ENCODE peak calls at places on chromosomes 7 and 10, in eight cellular contexts. One of them, this sample, is unnamed. For H3K36me3, the result is how much of the 10 kb centered on the place peaks cover.

GRCh38 chr7:121689749-121690148 is 183.2 kb upstream of the PTPRZ1 start:
- DNase-seq in pancreas: no peak
- DNase-seq in A673: no peak
- DNase-seq in upper lobe of right lung: no peak
- DNase-seq in right lobe of liver: no peak
- DNase-seq in ovary: no peak
- DNase-seq in thyroid gland: no peak
- DNase-seq in vagina: no peak
- DNase-seq in this sample: no peak

GRCh38 chr10:46019541-46020343 is 10.7 kb downstream of the NCOA4 start:
- DNase-seq in pancreas: no peak
- DNase-seq in right lobe of liver: peak
- DNase-seq in upper lobe of right lung: no peak
- DNase-seq in thyroid gland: no peak
- DNase-seq in vagina: no peak
- DNase-seq in ovary: no peak
- DNase-seq in A673: no peak
- DNase-seq in this sample: no peak

GRCh38 chr7:101927389-101928306 is 110.2 kb downstream of the CUX1 start:
- DNase-seq in A673: no peak
- DNase-seq in right lobe of liver: peak
- DNase-seq in upper lobe of right lung: no peak
- DNase-seq in vagina: no peak
- DNase-seq in ovary: no peak
- DNase-seq in thyroid gland: no peak
- DNase-seq in pancreas: no peak
- DNase-seq in this sample: no peak

GRCh38 chr7:109206196-109206595 is 636.5 kb downstream of the DNAJB9 start:
- DNase-seq in right lobe of liver: no peak
- DNase-seq in A673: peak
- DNase-seq in vagina: no peak
- DNase-seq in thyroid gland: no peak
- DNase-seq in pancreas: no peak
- DNase-seq in ovary: no peak
- DNase-seq in upper lobe of right lung: no peak
- DNase-seq in this sample: no peak

GRCh38 chr10:89470628-89471027 is 56.3 kb downstream of the IFIT5 start:
- DNase-seq in upper lobe of right lung: no peak
- DNase-seq in A673: no peak
- DNase-seq in right lobe of liver: no peak
- DNase-seq in ovary: no peak
- DNase-seq in thyroid gland: no peak
- DNase-seq in vagina: no peak
- DNase-seq in pancreas: no peak
- DNase-seq in this sample: no peak

GRCh38 chr7:141788296-141788695 is 1.7 kb upstream of the TAS2R5 start:
- DNase-seq in thyroid gland: no peak
- DNase-seq in pancreas: no peak
- DNase-seq in right lobe of liver: no peak
- DNase-seq in vagina: no peak
- DNase-seq in ovary: no peak
- DNase-seq in upper lobe of right lung: no peak
- DNase-seq in A673: no peak
- DNase-seq in this sample: no peak

GRCh38 chr7:375491-375821 is 85.5 kb downstream of the FOXL3 start:
- DNase-seq in pancreas: peak
- DNase-seq in ovary: peak
- DNase-seq in vagina: no peak
- DNase-seq in A673: no peak
- DNase-seq in upper lobe of right lung: peak
- DNase-seq in thyroid gland: peak
- DNase-seq in right lobe of liver: peak
- DNase-seq in this sample: no peak

GRCh38 chr7:408651-409343 is 110.8 kb downstream of the PDGFA start:
- DNase-seq in right lobe of liver: peak
- DNase-seq in thyroid gland: no peak
- DNase-seq in upper lobe of right lung: peak
- DNase-seq in pancreas: peak
- DNase-seq in ovary: no peak
- DNase-seq in vagina: no peak
- DNase-seq in A673: no peak
- DNase-seq in this sample: peak

GRCh38 chr7:147833549-147833948 is 757.0 kb upstream of the C7orf33 start:
- DNase-seq in vagina: no peak
- DNase-seq in ovary: no peak
- DNase-seq in right lobe of liver: no peak
- DNase-seq in upper lobe of right lung: no peak
- DNase-seq in A673: no peak
- DNase-seq in thyroid gland: no peak
- DNase-seq in pancreas: no peak
- DNase-seq in this sample: peak

GRCh38 chr7:115477193-115477651 is 553.3 kb downstream of the TFEC start:
- DNase-seq in vagina: no peak
- DNase-seq in right lobe of liver: peak
- DNase-seq in upper lobe of right lung: no peak
- DNase-seq in ovary: peak
- DNase-seq in A673: no peak
- DNase-seq in pancreas: peak
- DNase-seq in thyroid gland: peak
- DNase-seq in this sample: peak

GRCh38 chr7:100483728-100484635 is at the start of gene NYAP1:
- DNase-seq in thyroid gland: peak
- DNase-seq in ovary: peak
- DNase-seq in vagina: no peak
- DNase-seq in pancreas: peak
- DNase-seq in right lobe of liver: peak
- DNase-seq in upper lobe of right lung: no peak
- DNase-seq in A673: peak
- DNase-seq in this sample: peak

GRCh38 chr7:66859794-66860645 is 61.0 kb upstream of the TMEM248 start:
- DNase-seq in A673: no peak
- DNase-seq in thyroid gland: no peak
- DNase-seq in right lobe of liver: no peak
- DNase-seq in vagina: no peak
- DNase-seq in upper lobe of right lung: no peak
- DNase-seq in pancreas: no peak
- DNase-seq in ovary: no peak
- DNase-seq in this sample: peak

GRCh38 chr7:86926732-86927131 is 132.7 kb downstream of the ELAPOR2 start:
- DNase-seq in right lobe of liver: no peak
- DNase-seq in thyroid gland: no peak
- DNase-seq in vagina: no peak
- DNase-seq in upper lobe of right lung: no peak
- DNase-seq in pancreas: no peak
- DNase-seq in ovary: no peak
- DNase-seq in A673: peak
- DNase-seq in this sample: peak

GRCh38 chr7:27176962-27177794 is 3.1 kb upstream of the HOXA10 start:
- DNase-seq in ovary: no peak
- DNase-seq in pancreas: peak
- DNase-seq in upper lobe of right lung: peak
- DNase-seq in vagina: no peak
- DNase-seq in right lobe of liver: no peak
- DNase-seq in thyroid gland: no peak
- DNase-seq in A673: no peak
- DNase-seq in this sample: no peak

GRCh38 chr10:59839576-59839975 is 66.8 kb downstream of the CCDC6 start:
- DNase-seq in thyroid gland: no peak
- DNase-seq in right lobe of liver: no peak
- DNase-seq in A673: no peak
- DNase-seq in upper lobe of right lung: no peak
- DNase-seq in vagina: no peak
- DNase-seq in pancreas: no peak
- DNase-seq in ovary: no peak
- DNase-seq in this sample: no peak

GRCh38 chr7:143898810-143899209 is 3.2 kb downstream of the TCAF1 start:
- DNase-seq in thyroid gland: no peak
- DNase-seq in right lobe of liver: no peak
- DNase-seq in A673: no peak
- DNase-seq in vagina: no peak
- DNase-seq in ovary: no peak
- DNase-seq in upper lobe of right lung: no peak
- DNase-seq in pancreas: no peak
- DNase-seq in this sample: no peak

GRCh38 chr10:97498076-97498840 is at the start of gene MMS19:
- DNase-seq in right lobe of liver: peak
- DNase-seq in upper lobe of right lung: peak
- DNase-seq in vagina: peak
- DNase-seq in pancreas: peak
- DNase-seq in thyroid gland: peak
- DNase-seq in ovary: peak
- DNase-seq in A673: peak
- DNase-seq in this sample: peak

GRCh38 chr10:97497572-97498075 is 598 bp downstream of the MMS19 start:
- DNase-seq in right lobe of liver: peak
- DNase-seq in A673: peak
- DNase-seq in vagina: peak
- DNase-seq in upper lobe of right lung: peak
- DNase-seq in pancreas: peak
- DNase-seq in ovary: peak
- DNase-seq in thyroid gland: peak
- DNase-seq in this sample: peak

GRCh38 chr10:97499561-97500296 is 1.0 kb downstream of the UBTD1 start:
- DNase-seq in upper lobe of right lung: peak
- DNase-seq in ovary: peak
- DNase-seq in A673: peak
- DNase-seq in thyroid gland: peak
- DNase-seq in right lobe of liver: peak
- DNase-seq in vagina: peak
- DNase-seq in pancreas: peak
- DNase-seq in this sample: no peak

GRCh38 chr10:97500297-97500575 is 1.5 kb downstream of the UBTD1 start:
- DNase-seq in ovary: no peak
- DNase-seq in vagina: no peak
- DNase-seq in upper lobe of right lung: no peak
- DNase-seq in pancreas: no peak
- DNase-seq in thyroid gland: no peak
- DNase-seq in A673: no peak
- DNase-seq in right lobe of liver: no peak
- DNase-seq in this sample: no peak

GRCh38 chr10:97498841-97499560 is at the start of gene UBTD1:
- DNase-seq in pancreas: peak
- DNase-seq in ovary: peak
- DNase-seq in thyroid gland: peak
- DNase-seq in upper lobe of right lung: peak
- DNase-seq in right lobe of liver: peak
- DNase-seq in A673: peak
- DNase-seq in vagina: no peak
- DNase-seq in this sample: peak
- TF ChIP-seq CTCF in pancreas: no peak
- TF ChIP-seq CTCF in ovary: no peak
- TF ChIP-seq CTCF in thyroid gland: no peak
- TF ChIP-seq CTCF in upper lobe of right lung: no peak
- TF ChIP-seq CTCF in right lobe of liver: no peak
- TF ChIP-seq CTCF in A673: no peak
- TF ChIP-seq CTCF in vagina: no peak
- TF ChIP-seq CTCF in this sample: no peak

DNA sequence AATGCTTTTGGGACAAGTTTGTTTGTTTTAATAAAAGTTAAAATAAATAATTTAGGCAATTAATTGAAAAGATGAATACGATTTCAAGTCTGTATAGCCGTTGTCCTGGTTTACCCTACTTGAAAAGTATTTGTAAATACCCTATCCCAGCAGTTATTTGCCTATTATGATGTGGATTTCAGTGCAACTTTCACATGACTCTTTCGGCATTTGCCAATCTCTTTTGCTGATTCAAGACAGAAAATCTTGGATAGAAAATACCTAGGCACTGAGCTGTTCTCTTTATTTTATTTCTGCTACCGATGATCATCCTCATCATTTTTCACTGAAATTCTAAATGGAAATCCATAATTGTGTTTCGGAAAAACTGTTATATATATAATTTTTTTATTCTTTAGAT is 125.9 kb upstream of the FZD8 start:
- DNase-seq in pancreas: no peak
- DNase-seq in A673: no peak
- DNase-seq in ovary: no peak
- DNase-seq in right lobe of liver: no peak
- DNase-seq in vagina: no peak
- DNase-seq in upper lobe of right lung: no peak
- DNase-seq in thyroid gland: no peak
- DNase-seq in this sample: no peak
- H3K4me3 ChIP-seq in pancreas: no peak
- H3K4me3 ChIP-seq in A673: no peak
- H3K4me3 ChIP-seq in ovary: no peak
- H3K4me3 ChIP-seq in right lobe of liver: no peak
- H3K4me3 ChIP-seq in vagina: no peak
- H3K4me3 ChIP-seq in upper lobe of right lung: no peak
- H3K4me3 ChIP-seq in thyroid gland: no peak
- H3K4me3 ChIP-seq in this sample: no peak

GRCh38 chr7:32561613-32562012 is 66.3 kb downstream of the AVL9 start:
- DNase-seq in upper lobe of right lung: no peak
- DNase-seq in vagina: no peak
- DNase-seq in ovary: no peak
- DNase-seq in thyroid gland: no peak
- DNase-seq in A673: no peak
- DNase-seq in pancreas: no peak
- DNase-seq in right lobe of liver: no peak
- DNase-seq in this sample: no peak

GRCh38 chr7:32560075-32560474 is 64.8 kb downstream of the AVL9 start:
- DNase-seq in upper lobe of right lung: no peak
- DNase-seq in ovary: no peak
- DNase-seq in right lobe of liver: no peak
- DNase-seq in A673: no peak
- DNase-seq in vagina: no peak
- DNase-seq in pancreas: no peak
- DNase-seq in thyroid gland: no peak
- DNase-seq in this sample: no peak

GRCh38 chr7:32564542-32564941 is 69.3 kb downstream of the AVL9 start:
- DNase-seq in pancreas: no peak
- DNase-seq in thyroid gland: no peak
- DNase-seq in ovary: no peak
- DNase-seq in upper lobe of right lung: no peak
- DNase-seq in A673: peak
- DNase-seq in vagina: no peak
- DNase-seq in right lobe of liver: no peak
- DNase-seq in this sample: no peak

GRCh38 chr7:32559480-32559879 is 64.2 kb downstream of the AVL9 start:
- DNase-seq in pancreas: no peak
- DNase-seq in A673: no peak
- DNase-seq in right lobe of liver: no peak
- DNase-seq in thyroid gland: no peak
- DNase-seq in ovary: no peak
- DNase-seq in vagina: no peak
- DNase-seq in upper lobe of right lung: no peak
- DNase-seq in this sample: no peak
- H3K36me3 ChIP-seq in pancreas: under half
- H3K36me3 ChIP-seq in A673: under half
- H3K36me3 ChIP-seq in right lobe of liver: under half
- H3K36me3 ChIP-seq in thyroid gland: under half
- H3K36me3 ChIP-seq in ovary: under half
- H3K36me3 ChIP-seq in vagina: under half
- H3K36me3 ChIP-seq in upper lobe of right lung: half or more
- H3K36me3 ChIP-seq in this sample: half or more

GRCh38 chr10:80459047-80459865 is 5.1 kb downstream of the TSPAN14 start:
- DNase-seq in A673: peak
- DNase-seq in pancreas: no peak
- DNase-seq in ovary: no peak
- DNase-seq in vagina: no peak
- DNase-seq in thyroid gland: peak
- DNase-seq in upper lobe of right lung: peak
- DNase-seq in right lobe of liver: peak
- DNase-seq in this sample: peak
- TF ChIP-seq CTCF in A673: no peak
- TF ChIP-seq CTCF in pancreas: no peak
- TF ChIP-seq CTCF in ovary: no peak
- TF ChIP-seq CTCF in vagina: no peak
- TF ChIP-seq CTCF in thyroid gland: no peak
- TF ChIP-seq CTCF in upper lobe of right lung: peak
- TF ChIP-seq CTCF in right lobe of liver: no peak
- TF ChIP-seq CTCF in this sample: peak

This sample was measured in endodermal cell.